ENCODE peak calls at places on chromosomes 11 and 22, in five cellular contexts. One of them, this sample, is unnamed.

GRCh38 chr22:36325163-36326031 is 62.4 kb downstream of the MYH9 start:
- DNase-seq in GM23338: no peak
- DNase-seq in GM06990: no peak
- DNase-seq in adipocyte: peak; percentile 93
- DNase-seq in foreskin fibroblast: peak; percentile 60
- DNase-seq in this sample: no peak

GRCh38 chr22:49574205-49574604 is 253.5 kb downstream of the BRD1 start:
- DNase-seq in adipocyte: no peak
- DNase-seq in GM23338: no peak
- DNase-seq in foreskin fibroblast: no peak
- DNase-seq in GM06990: no peak
- DNase-seq in this sample: no peak

GRCh38 chr11:128802358-128802981 is 64.6 kb downstream of the KCNJ1 start:
- DNase-seq in foreskin fibroblast: no peak
- DNase-seq in adipocyte: no peak
- DNase-seq in GM06990: no peak
- DNase-seq in GM23338: peak; percentile 83
- DNase-seq in this sample: peak; percentile 35

GRCh38 chr11:57647960-57648776 is 1.5 kb downstream of the YPEL4 start:
- DNase-seq in adipocyte: peak; percentile 36
- DNase-seq in GM06990: no peak
- DNase-seq in foreskin fibroblast: no peak
- DNase-seq in GM23338: peak; percentile 35
- DNase-seq in this sample: no peak

GRCh38 chr11:61949169-61950034 is 749 bp upstream of the BEST1 start:
- DNase-seq in GM23338: peak; percentile 88
- DNase-seq in adipocyte: peak; percentile 97
- DNase-seq in foreskin fibroblast: peak; percentile 85
- DNase-seq in GM06990: no peak
- DNase-seq in this sample: peak; percentile 62

GRCh38 chr11:76444065-76444383 is 794 bp upstream of the EMSY start:
- DNase-seq in GM23338: no peak
- DNase-seq in GM06990: no peak
- DNase-seq in adipocyte: no peak
- DNase-seq in foreskin fibroblast: no peak
- DNase-seq in this sample: no peak

GRCh38 chr11:62242021-62242420 is at the start of gene SCGB1D2:
- DNase-seq in GM06990: no peak
- DNase-seq in adipocyte: no peak
- DNase-seq in GM23338: peak; percentile 17
- DNase-seq in foreskin fibroblast: no peak
- DNase-seq in this sample: no peak

GRCh38 chr11:132402056-132402684 is 1031.8 kb downstream of the NTM start:
- DNase-seq in adipocyte: peak; percentile 62
- DNase-seq in foreskin fibroblast: peak; percentile 26
- DNase-seq in GM23338: peak; percentile 79
- DNase-seq in GM06990: peak; percentile 59
- DNase-seq in this sample: peak; percentile 65

GRCh38 chr11:88523362-88524028 is 186.0 kb upstream of the CTSC start:
- DNase-seq in foreskin fibroblast: peak; percentile 56
- DNase-seq in GM06990: no peak
- DNase-seq in GM23338: no peak
- DNase-seq in adipocyte: peak; percentile 8
- DNase-seq in this sample: no peak

GRCh38 chr11:12762696-12763324 is 88.6 kb downstream of the TEAD1 start:
- DNase-seq in foreskin fibroblast: no peak
- DNase-seq in GM06990: no peak
- DNase-seq in GM23338: no peak
- DNase-seq in adipocyte: no peak
- DNase-seq in this sample: no peak

GRCh38 chr11:36818410-36818809 is 220.4 kb upstream of the RAG2 start:
- DNase-seq in foreskin fibroblast: no peak
- DNase-seq in adipocyte: no peak
- DNase-seq in GM06990: no peak
- DNase-seq in GM23338: peak; percentile 17
- DNase-seq in this sample: peak; percentile 34

GRCh38 chr11:112082729-112083128 is 3.8 kb downstream of the TIMM8B start:
- DNase-seq in adipocyte: peak; percentile 30
- DNase-seq in GM06990: no peak
- DNase-seq in foreskin fibroblast: peak; percentile 57
- DNase-seq in GM23338: no peak
- DNase-seq in this sample: no peak

GRCh38 chr11:4991066-4991465 is 3.6 kb upstream of the OR51L1 start:
- DNase-seq in foreskin fibroblast: no peak
- DNase-seq in GM06990: no peak
- DNase-seq in GM23338: peak; percentile 28
- DNase-seq in adipocyte: no peak
- DNase-seq in this sample: no peak

GRCh38 chr22:36921309-36922096 is 8.1 kb downstream of the CSF2RB start:
- DNase-seq in adipocyte: no peak
- DNase-seq in GM23338: no peak
- DNase-seq in GM06990: peak; percentile 64
- DNase-seq in foreskin fibroblast: no peak
- DNase-seq in this sample: no peak

GRCh38 chr11:64536396-64536935 is 54.6 kb upstream of the SLC22A12 start:
- DNase-seq in foreskin fibroblast: no peak
- DNase-seq in adipocyte: peak; percentile 30
- DNase-seq in GM23338: no peak
- DNase-seq in GM06990: no peak
- DNase-seq in this sample: no peak

GRCh38 chr22:46092011-46092410 is 58.3 kb upstream of the PPARA start:
- DNase-seq in foreskin fibroblast: no peak
- DNase-seq in GM06990: no peak
- DNase-seq in adipocyte: no peak
- DNase-seq in GM23338: no peak
- DNase-seq in this sample: no peak

GRCh38 chr11:97691061-97691460 is 1301.2 kb downstream of the JRKL start:
- DNase-seq in adipocyte: no peak
- DNase-seq in GM23338: no peak
- DNase-seq in foreskin fibroblast: no peak
- DNase-seq in GM06990: no peak
- DNase-seq in this sample: no peak

GRCh38 chr11:98507208-98507607 is 513.5 kb upstream of the CNTN5 start:
- DNase-seq in adipocyte: no peak
- DNase-seq in GM23338: no peak
- DNase-seq in GM06990: no peak
- DNase-seq in foreskin fibroblast: no peak
- DNase-seq in this sample: no peak

GRCh38 chr11:16737860-16738197 is 618 bp upstream of the C11orf58 start:
- DNase-seq in GM06990: no peak
- DNase-seq in foreskin fibroblast: no peak
- DNase-seq in GM23338: no peak
- DNase-seq in adipocyte: no peak
- DNase-seq in this sample: no peak

GRCh38 chr22:50256258-50256862 is 5.1 kb downstream of the MAPK12 start:
- DNase-seq in GM23338: no peak
- DNase-seq in GM06990: no peak
- DNase-seq in adipocyte: no peak
- DNase-seq in foreskin fibroblast: no peak
- DNase-seq in this sample: no peak

DNA sequence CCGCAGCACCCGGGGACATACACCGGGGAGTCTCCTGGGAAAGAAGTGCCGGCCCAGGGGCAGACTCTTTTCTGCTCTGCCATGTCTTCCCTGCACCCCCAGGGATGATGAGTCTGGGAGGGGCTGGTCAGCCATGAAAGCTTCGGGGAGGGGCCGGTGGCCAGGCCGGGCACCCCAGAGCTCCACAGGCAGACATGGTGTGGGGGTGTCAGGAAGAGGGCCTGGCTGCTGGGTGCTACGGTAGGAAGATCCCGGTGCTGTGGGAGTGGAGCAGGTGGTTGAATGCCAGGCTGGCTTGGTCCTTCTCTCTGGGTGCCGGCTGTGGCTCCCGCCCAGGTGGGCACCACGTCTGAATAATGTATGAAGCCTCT is 17.4 kb downstream of the LSP1 start:
- DNase-seq in foreskin fibroblast: no peak
- DNase-seq in GM23338: no peak
- DNase-seq in adipocyte: no peak
- DNase-seq in GM06990: no peak
- DNase-seq in this sample: no peak
- H3K4me3 ChIP-seq in foreskin fibroblast: no peak overlapping the region
- H3K4me3 ChIP-seq in GM23338: no peak overlapping the region
- H3K4me3 ChIP-seq in adipocyte: peak overlapping the region; percentile 76
- H3K4me3 ChIP-seq in GM06990: no peak overlapping the region
- H3K4me3 ChIP-seq in this sample: no peak overlapping the region

GRCh38 chr11:65538915-65539374 is 14.1 kb downstream of the SCYL1 start:
- DNase-seq in foreskin fibroblast: no peak
- DNase-seq in GM23338: peak; percentile 78
- DNase-seq in adipocyte: no peak
- DNase-seq in GM06990: no peak
- DNase-seq in this sample: no peak

GRCh38 chr11:65541093-65542010 is 16.5 kb downstream of the SCYL1 start:
- DNase-seq in GM23338: no peak
- DNase-seq in adipocyte: no peak
- DNase-seq in foreskin fibroblast: no peak
- DNase-seq in GM06990: no peak
- DNase-seq in this sample: no peak

GRCh38 chr11:65540290-65541092 is 15.6 kb downstream of the SCYL1 start:
- DNase-seq in foreskin fibroblast: peak; percentile 88
- DNase-seq in adipocyte: peak; percentile 95
- DNase-seq in GM06990: peak; percentile 94
- DNase-seq in GM23338: peak; percentile 96
- DNase-seq in this sample: peak; percentile 83

GRCh38 chr11:65538232-65538914 is 13.5 kb downstream of the SCYL1 start:
- DNase-seq in adipocyte: no peak
- DNase-seq in GM06990: no peak
- DNase-seq in GM23338: peak; percentile 39
- DNase-seq in foreskin fibroblast: no peak
- DNase-seq in this sample: no peak

DNA sequence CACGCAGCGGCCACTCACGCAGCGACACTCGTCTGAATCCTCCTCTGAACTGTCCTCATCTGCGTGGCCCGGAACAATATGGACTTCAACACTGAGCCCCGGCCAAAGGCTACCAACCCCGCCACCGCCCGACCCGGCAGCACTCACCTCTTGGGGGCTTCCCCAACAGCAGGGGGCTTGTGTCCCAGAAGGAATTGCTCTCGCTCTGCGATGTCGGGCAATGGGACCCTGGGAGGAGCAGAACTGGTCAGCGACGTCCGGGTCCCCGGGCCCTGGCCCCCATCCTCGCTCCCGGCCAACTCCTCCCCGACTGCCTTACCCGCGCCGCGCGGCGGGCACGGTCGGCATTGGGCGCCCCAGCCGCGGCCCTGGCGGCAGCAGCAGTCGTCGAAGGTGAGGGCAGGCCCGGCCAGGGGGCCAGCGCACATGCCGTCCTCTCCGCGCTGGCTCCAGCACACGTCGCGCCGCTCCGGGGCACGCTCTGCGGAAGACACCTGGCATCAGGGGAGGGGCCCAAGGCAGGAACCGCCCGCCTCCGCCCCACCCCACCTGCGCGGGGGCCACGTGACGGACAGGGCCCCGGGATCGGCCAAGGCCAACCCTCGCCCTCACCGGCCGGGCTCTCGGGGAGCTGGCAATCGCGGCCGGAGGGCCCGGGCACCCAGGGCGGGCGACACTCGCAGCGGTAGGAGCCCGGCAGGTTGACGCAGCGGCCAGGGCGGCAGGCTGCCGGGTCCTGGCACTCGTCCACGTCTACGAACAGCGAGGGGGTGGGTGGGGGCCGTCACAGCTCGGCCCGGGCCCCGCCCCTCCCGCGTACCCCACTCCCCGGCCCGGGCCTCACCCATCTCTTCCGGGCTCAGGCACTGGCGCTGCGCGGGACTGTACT is 14.8 kb downstream of the SCYL1 start:
- DNase-seq in adipocyte: no peak
- DNase-seq in GM23338: peak; percentile 79
- DNase-seq in GM06990: no peak
- DNase-seq in foreskin fibroblast: no peak
- DNase-seq in this sample: no peak
- H3K4me3 ChIP-seq in adipocyte: peak overlapping the region; percentile 80
- H3K4me3 ChIP-seq in GM23338: peak overlapping the region; percentile 73
- H3K4me3 ChIP-seq in GM06990: peak overlapping the region; percentile 69
- H3K4me3 ChIP-seq in foreskin fibroblast: peak overlapping the region; percentile 38
- H3K4me3 ChIP-seq in this sample: no peak overlapping the region

DNA sequence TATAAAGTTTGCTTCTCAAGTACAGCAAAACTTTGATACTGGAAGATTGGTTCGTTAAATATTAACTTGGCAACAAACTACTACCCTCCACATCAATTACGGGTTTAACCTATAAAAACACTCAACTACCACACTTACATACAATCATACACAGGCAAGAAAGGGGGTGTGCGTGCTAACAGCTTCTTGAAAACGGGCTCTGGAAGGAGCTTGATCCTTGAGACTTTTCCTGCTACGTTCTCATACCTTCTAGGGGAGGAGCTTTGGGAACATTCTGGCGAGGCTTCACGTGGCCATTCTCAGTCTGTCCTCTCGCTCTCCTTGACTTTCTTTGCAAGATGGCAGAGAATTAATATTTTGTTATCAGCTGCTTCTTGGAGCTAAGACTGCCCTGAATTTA is 6.8 kb upstream of the ESAM start:
- DNase-seq in GM23338: no peak
- DNase-seq in foreskin fibroblast: no peak
- DNase-seq in GM06990: no peak
- DNase-seq in adipocyte: no peak
- DNase-seq in this sample: no peak
- H3K4me3 ChIP-seq in GM23338: no peak overlapping the region
- H3K4me3 ChIP-seq in foreskin fibroblast: no peak overlapping the region
- H3K4me3 ChIP-seq in GM06990: no peak overlapping the region
- H3K4me3 ChIP-seq in adipocyte: no peak overlapping the region
- H3K4me3 ChIP-seq in this sample: no peak overlapping the region

GRCh38 chr22:28976588-28976987 is 85.0 kb downstream of the C22orf31 start:
- DNase-seq in adipocyte: peak; percentile 70
- DNase-seq in GM06990: no peak
- DNase-seq in foreskin fibroblast: peak; percentile 63
- DNase-seq in GM23338: no peak
- DNase-seq in this sample: no peak

GRCh38 chr22:28978863-28979799 is 82.5 kb downstream of the C22orf31 start:
- DNase-seq in GM06990: no peak
- DNase-seq in adipocyte: no peak
- DNase-seq in GM23338: no peak
- DNase-seq in foreskin fibroblast: no peak
- DNase-seq in this sample: no peak

GRCh38 chr22:28977050-28977449 is 84.6 kb downstream of the C22orf31 start:
- DNase-seq in foreskin fibroblast: no peak
- DNase-seq in GM06990: no peak
- DNase-seq in adipocyte: no peak
- DNase-seq in GM23338: peak; percentile 42
- DNase-seq in this sample: no peak

GRCh38 chr22:28978158-28978557 is 83.5 kb downstream of the C22orf31 start:
- DNase-seq in GM23338: no peak
- DNase-seq in adipocyte: peak; percentile 31
- DNase-seq in foreskin fibroblast: peak; percentile 23
- DNase-seq in GM06990: no peak
- DNase-seq in this sample: no peak

DNA sequence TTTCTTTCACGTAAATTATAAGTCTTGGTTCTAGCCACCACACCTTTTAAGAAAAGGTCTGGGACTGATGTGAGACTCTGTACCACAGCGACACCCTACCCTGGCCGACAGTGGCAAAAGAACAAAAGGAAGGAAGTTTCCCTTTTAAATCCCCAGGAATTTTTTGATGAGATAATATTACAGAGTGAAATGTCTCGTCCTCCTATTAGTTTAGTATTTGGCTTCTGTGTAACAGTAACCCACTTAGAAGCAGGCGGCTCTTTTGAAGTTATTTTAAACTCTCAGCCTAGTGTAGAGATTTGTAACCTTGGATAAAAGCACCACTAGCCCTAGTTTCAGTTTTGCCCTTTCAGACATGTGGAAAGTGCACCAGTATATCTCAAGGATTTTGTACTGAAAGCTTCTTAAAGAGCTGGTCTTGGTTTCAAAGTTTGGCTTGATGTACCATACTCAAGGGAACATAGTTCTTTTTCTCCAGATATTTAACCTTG is 84.1 kb downstream of the C22orf31 start:
- DNase-seq in GM06990: no peak
- DNase-seq in GM23338: no peak
- DNase-seq in foreskin fibroblast: no peak
- DNase-seq in adipocyte: peak; percentile 10
- DNase-seq in this sample: no peak
- H3K4me3 ChIP-seq in GM06990: no peak overlapping the region
- H3K4me3 ChIP-seq in GM23338: no peak overlapping the region
- H3K4me3 ChIP-seq in foreskin fibroblast: peak overlapping the region; percentile 33
- H3K4me3 ChIP-seq in adipocyte: peak overlapping the region; percentile 73
- H3K4me3 ChIP-seq in this sample: no peak overlapping the region

This sample was measured in WERI-Rb-1.